ENCODE peak calls at places on chromosome 16, in ten cellular contexts. A, O, X, K, H, B, F, D, P and G are unnamed samples.
A peak's percentile ranks its signal among the peaks of the same experiment; 100 is the strongest.

GRCh38 chr16:82082543-82083244 is 47.6 kb downstream of the HSD17B2 start:
- DNase-seq in A (no peak), O (peak; percentile 46), X (no peak), K (no peak), H (no peak), B (peak; percentile 80), F (no peak), D (no peak), P (no peak), G (no peak)

GRCh38 chr16:27489421-27489820 is 60.3 kb downstream of the GTF3C1 start:
- DNase-seq in A (no peak), O (no peak), X (no peak), K (no peak), H (no peak), B (no peak), F (no peak), D (no peak), P (no peak), G (no peak)

GRCh38 chr16:86775401-86775985 is 197.1 kb downstream of the FOXL1 start:
- DNase-seq in A (no peak), O (no peak), X (no peak), K (no peak), H (no peak), B (no peak), F (no peak), D (no peak), P (no peak), G (peak; percentile 51)

GRCh38 chr16:30874821-30875717 is 18.8 kb downstream of the BCL7C start:
- DNase-seq in A (peak; percentile 97), O (peak; percentile 95), X (peak; percentile 50), K (peak; percentile 89), H (peak; percentile 76), B (peak; percentile 87), F (peak; percentile 87), D (peak; percentile 96), P (peak; percentile 90), G (peak; percentile 92)

GRCh38 chr16:25419681-25420080 is 162.0 kb upstream of the ZKSCAN2 start:
- DNase-seq in A (no peak), O (no peak), X (no peak), K (no peak), H (no peak), B (no peak), F (no peak), D (no peak), P (no peak), G (no peak)

GRCh38 chr16:2816751-2817495 is at the start of gene PRSS21:
- DNase-seq in A (no peak), O (no peak), X (no peak), K (peak; percentile 15), H (no peak), B (no peak), F (no peak), D (no peak), P (peak; percentile 49), G (no peak)

GRCh38 chr16:70395345-70395901 is 43.5 kb downstream of the ST3GAL2 start:
- DNase-seq in A (peak; percentile 83), O (peak; percentile 78), X (no peak), K (peak; percentile 56), H (no peak), B (peak; percentile 21), F (peak; percentile 48), D (peak; percentile 81), P (peak; percentile 65), G (peak; percentile 68)

GRCh38 chr16:21001262-21001661 is 100.7 kb downstream of the LYRM1 start:
- DNase-seq in A (no peak), O (no peak), X (no peak), K (no peak), H (no peak), B (no peak), F (peak; percentile 17), D (peak; percentile 35), P (no peak), G (peak; percentile 32)

GRCh38 chr16:55555436-55555835 is 11.0 kb upstream of the CAPNS2 start:
- DNase-seq in A (no peak), O (no peak), X (no peak), K (no peak), H (no peak), B (peak; percentile 57), F (no peak), D (no peak), P (no peak), G (no peak)

GRCh38 chr16:88499314-88499713 is 46.2 kb downstream of the ZFPM1 start:
- DNase-seq in A (no peak), O (no peak), X (no peak), K (no peak), H (no peak), B (no peak), F (no peak), D (no peak), P (no peak), G (no peak)

GRCh38 chr16:88500255-88500661 is 47.2 kb downstream of the ZFPM1 start:
- DNase-seq in A (peak; percentile 73), O (no peak), X (no peak), K (no peak), H (no peak), B (no peak), F (no peak), D (no peak), P (no peak), G (no peak)

GRCh38 chr16:88497561-88498420 is 44.7 kb downstream of the ZFPM1 start:
- DNase-seq in A (peak; percentile 85), O (peak; percentile 84), X (no peak), K (no peak), H (no peak), B (no peak), F (no peak), D (peak; percentile 71), P (no peak), G (no peak)

GRCh38 chr16:88499836-88500251 is 46.8 kb downstream of the ZFPM1 start:
- DNase-seq in A (peak; percentile 81), O (no peak), X (no peak), K (no peak), H (no peak), B (no peak), F (no peak), D (no peak), P (no peak), G (no peak)

DNA sequence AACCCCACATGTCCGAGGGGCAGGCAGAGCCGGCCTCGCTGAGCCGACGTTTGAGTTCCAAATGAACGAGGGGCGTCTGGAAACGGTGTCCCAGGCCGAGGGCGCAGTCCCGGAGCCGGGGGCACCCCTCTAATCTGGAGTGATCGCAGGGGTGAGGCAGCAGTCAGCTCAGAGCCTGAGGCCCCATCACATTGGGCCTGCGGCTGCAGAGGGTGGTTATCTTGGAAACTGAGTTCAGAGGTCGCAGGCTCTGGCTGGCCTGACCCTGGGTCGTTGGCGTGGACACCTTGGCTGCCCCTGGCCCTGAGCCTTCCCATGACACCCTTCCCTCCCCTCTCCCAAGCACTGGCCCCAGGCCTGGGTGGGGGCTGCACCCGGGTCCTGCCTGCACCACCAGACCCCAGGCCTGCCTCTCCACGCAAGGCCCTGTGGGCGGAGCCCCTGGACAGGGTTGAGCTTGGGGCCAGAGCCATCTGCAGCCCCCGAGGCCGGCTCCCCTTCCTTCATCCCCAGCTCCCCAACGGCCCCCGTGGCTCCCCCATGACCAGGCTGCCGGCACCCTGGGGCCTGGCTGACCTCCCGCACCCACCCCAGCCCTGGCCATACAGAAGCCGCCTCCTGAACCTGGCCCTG is 45.6 kb downstream of the ZFPM1 start:
- DNase-seq in A (no peak), O (no peak), X (no peak), K (no peak), H (no peak), B (no peak), F (no peak), D (no peak), P (no peak), G (no peak)
- H3K27ac ChIP-seq in A (no peak overlapping the region), O (peak overlapping the region; percentile 84), X (no peak overlapping the region), K (no peak overlapping the region), H (no peak overlapping the region), B (no peak overlapping the region), F (no peak overlapping the region), D (peak overlapping the region; percentile 90), P (no peak overlapping the region), G (no peak overlapping the region)

DNA sequence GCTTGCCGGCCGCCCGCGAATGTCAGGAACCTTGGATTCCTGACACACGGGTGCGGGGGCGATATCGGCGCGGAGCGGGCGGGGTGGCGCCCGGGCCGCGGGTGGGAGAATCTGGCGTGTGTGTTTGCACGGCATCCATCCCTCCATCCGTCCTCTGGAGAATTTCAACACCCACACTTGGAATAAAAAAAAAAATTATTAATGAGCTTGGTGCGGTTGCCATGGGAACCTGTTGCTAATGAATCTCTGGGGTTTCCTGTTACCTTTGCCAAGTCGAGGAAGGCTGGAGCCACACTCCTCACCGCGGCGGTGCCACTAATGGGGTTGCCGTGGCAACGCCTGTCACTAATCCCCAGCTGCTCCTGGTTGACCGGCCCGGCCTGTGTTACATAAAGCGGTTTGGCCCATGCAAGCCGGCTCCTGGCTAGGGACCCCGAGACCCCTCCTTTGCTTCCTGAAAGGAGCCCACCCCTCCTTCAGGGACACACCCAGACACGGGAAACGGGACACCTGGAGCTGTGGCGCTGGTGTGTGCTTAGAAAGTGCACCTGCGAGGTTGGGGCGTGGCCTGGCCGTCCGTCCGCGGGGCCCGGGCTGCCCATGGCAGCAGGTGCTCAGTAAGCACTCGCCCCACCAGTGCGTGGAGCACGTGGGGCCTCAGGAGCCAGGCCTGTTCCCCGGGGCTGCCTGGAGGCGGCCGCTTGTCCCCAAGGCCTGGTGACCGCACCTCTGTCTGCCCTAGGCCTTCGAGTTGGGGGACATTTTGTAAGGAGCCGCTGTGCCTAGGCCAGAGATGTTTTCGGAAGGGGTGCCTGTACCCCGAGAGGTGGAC is 14.6 kb downstream of the CACNA1H start:
- DNase-seq in A (no peak), O (no peak), X (no peak), K (no peak), H (no peak), B (no peak), F (peak; percentile 76), D (no peak), P (no peak), G (peak; percentile 64)
- H3K4me1 ChIP-seq in A (no peaks in the 10 kb centered on the region), O (no peaks in the 10 kb centered on the region), X (no peaks in the 10 kb centered on the region), K (no peaks in the 10 kb centered on the region), H (no peaks in the 10 kb centered on the region), B (no peaks in the 10 kb centered on the region), F (peaks cover 28% of the 10 kb centered on the region), D (peaks cover 8% of the 10 kb centered on the region), P (no peaks in the 10 kb centered on the region), G (peaks cover 31% of the 10 kb centered on the region)

DNA sequence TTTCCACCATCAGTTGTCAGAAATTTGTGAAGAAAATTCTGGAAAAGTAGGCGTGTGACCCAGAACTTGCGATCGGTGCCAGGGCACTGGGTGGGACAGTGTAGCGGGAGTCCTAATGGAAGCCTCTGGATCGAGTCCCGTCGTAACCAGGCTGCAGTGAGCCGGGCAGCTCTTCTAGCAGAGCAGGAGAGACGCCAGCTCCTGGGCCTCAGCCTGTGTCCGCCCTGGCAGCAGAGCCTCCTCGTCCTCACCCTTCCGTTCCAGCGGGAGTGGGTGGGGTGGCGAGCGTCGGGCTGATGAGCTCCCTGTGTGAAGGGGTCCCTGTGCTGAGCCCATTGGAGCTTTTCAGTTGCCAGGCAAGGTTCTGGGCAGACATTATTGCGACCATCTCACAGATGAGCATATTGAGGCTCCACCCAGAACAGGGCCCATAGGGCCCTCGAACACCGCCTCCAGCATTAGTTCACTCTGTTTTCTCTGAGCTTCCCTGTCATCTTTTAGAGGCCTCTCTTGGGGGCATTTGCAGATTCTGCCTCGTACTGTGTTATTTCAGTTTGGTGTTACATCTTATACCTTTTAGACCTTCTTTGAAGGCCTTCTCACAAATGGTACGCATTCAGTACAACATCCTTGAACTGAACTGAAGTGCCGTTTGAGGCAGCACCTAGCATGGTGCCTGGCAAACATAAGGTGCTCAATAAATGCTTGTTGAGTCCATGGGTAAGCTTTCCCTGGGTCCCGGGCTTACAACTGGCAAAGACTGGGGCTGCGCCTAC is 207.1 kb upstream of the CIBAR2 start:
- DNase-seq in A (no peak), O (no peak), X (no peak), K (no peak), H (no peak), B (no peak), F (no peak), D (no peak), P (no peak), G (no peak)
- H3K27ac ChIP-seq in A (no peak overlapping the region), O (no peak overlapping the region), X (no peak overlapping the region), K (no peak overlapping the region), H (peak overlapping the region; percentile 89), B (no peak overlapping the region), F (no peak overlapping the region), D (no peak overlapping the region), P (no peak overlapping the region), G (no peak overlapping the region)

GRCh38 chr16:17367034-17367433 is 103.7 kb downstream of the XYLT1 start:
- DNase-seq in A (no peak), O (no peak), X (no peak), K (no peak), H (no peak), B (no peak), F (no peak), D (no peak), P (no peak), G (no peak)
- H3K4me1 ChIP-seq in A (peaks cover 4% of the 10 kb centered on the region), O (peaks cover 37% of the 10 kb centered on the region), X (peaks cover 30% of the 10 kb centered on the region), K (peaks cover 99% of the 10 kb centered on the region), H (peaks cover 63% of the 10 kb centered on the region), B (peaks cover 7% of the 10 kb centered on the region), F (peaks cover 25% of the 10 kb centered on the region), D (peaks cover 9% of the 10 kb centered on the region), P (no peaks in the 10 kb centered on the region), G (no peaks in the 10 kb centered on the region)